ENCODE peak calls at places on chromosomes 11 and 22, in nine cellular contexts. L, A, J, I, M, E, X, R and V are unnamed samples.

GRCh38 chr11:69326622-69327219 is 32.8 kb downstream of the MYEOV start:
- DNase-seq in L (peak; percentile 8), A (no peak), J (no peak), I (no peak), M (no peak), E (no peak), X (no peak), R (no peak), V (peak; percentile 52)

GRCh38 chr11:58394195-58394594 is 12.5 kb downstream of the OR5B3 start:
- DNase-seq in L (no peak), A (no peak), J (peak; percentile 73), I (no peak), M (no peak), E (peak; percentile 53), X (peak; percentile 63), R (no peak), V (no peak)

GRCh38 chr11:129911298-129911697 is 15.9 kb upstream of the NFRKB start:
- DNase-seq in L (no peak), A (no peak), J (no peak), I (no peak), M (no peak), E (no peak), X (no peak), R (no peak), V (no peak)

GRCh38 chr22:49141761-49142160 is 685.9 kb downstream of the BRD1 start:
- DNase-seq in L (no peak), A (no peak), J (no peak), I (no peak), M (no peak), E (no peak), X (no peak), R (no peak), V (no peak)

GRCh38 chr11:74025467-74026166 is 16.7 kb upstream of the UCP3 start:
- DNase-seq in L (no peak), A (no peak), J (peak; percentile 64), I (no peak), M (no peak), E (no peak), X (peak; percentile 36), R (no peak), V (no peak)

GRCh38 chr22:17481424-17481823 is 81.9 kb upstream of the SLC25A18 start:
- DNase-seq in L (no peak), A (no peak), J (no peak), I (no peak), M (no peak), E (no peak), X (no peak), R (no peak), V (no peak)

GRCh38 chr11:106961518-106961917 is 56.8 kb downstream of the GUCY1A2 start:
- DNase-seq in L (no peak), A (no peak), J (peak; percentile 7), I (no peak), M (no peak), E (peak; percentile 47), X (peak; percentile 34), R (no peak), V (no peak)

GRCh38 chr11:103110406-103110805 is 1.2 kb downstream of the DYNC2H1 start:
- DNase-seq in L (no peak), A (no peak), J (peak; percentile 17), I (no peak), M (no peak), E (no peak), X (peak; percentile 33), R (no peak), V (no peak)

GRCh38 chr11:17553249-17553546 is 6.1 kb downstream of the OTOG start:
- DNase-seq in L (no peak), A (no peak), J (no peak), I (no peak), M (no peak), E (no peak), X (no peak), R (peak; percentile 17), V (no peak)

GRCh38 chr11:2296913-2297622 is 4.7 kb downstream of the C11orf21 start:
- DNase-seq in L (peak; percentile 13), A (no peak), J (no peak), I (no peak), M (no peak), E (no peak), X (no peak), R (peak; percentile 44), V (no peak)

GRCh38 chr11:2290351-2290841 is 11.3 kb downstream of the C11orf21 start:
- DNase-seq in L (no peak), A (no peak), J (no peak), I (no peak), M (no peak), E (no peak), X (no peak), R (peak; percentile 44), V (no peak)

GRCh38 chr11:2294340-2295290 is 7.1 kb downstream of the C11orf21 start:
- DNase-seq in L (peak; percentile 20), A (no peak), J (no peak), I (no peak), M (no peak), E (no peak), X (no peak), R (peak; percentile 46), V (peak; percentile 59)

GRCh38 chr11:2295971-2296912 is 5.5 kb downstream of the C11orf21 start:
- DNase-seq in L (peak; percentile 17), A (no peak), J (no peak), I (no peak), M (no peak), E (no peak), X (no peak), R (peak; percentile 46), V (no peak)

GRCh38 chr11:2293396-2294339 is 8.1 kb downstream of the C11orf21 start:
- DNase-seq in L (peak; percentile 20), A (no peak), J (no peak), I (no peak), M (no peak), E (no peak), X (no peak), R (peak; percentile 34), V (no peak)
- TF ChIP-seq CTCF in L (no peak), A (no peak), J (no peak), I (no peak), M (no peak), E (no peak), X (no peak), R (no peak), V (no peak)

DNA sequence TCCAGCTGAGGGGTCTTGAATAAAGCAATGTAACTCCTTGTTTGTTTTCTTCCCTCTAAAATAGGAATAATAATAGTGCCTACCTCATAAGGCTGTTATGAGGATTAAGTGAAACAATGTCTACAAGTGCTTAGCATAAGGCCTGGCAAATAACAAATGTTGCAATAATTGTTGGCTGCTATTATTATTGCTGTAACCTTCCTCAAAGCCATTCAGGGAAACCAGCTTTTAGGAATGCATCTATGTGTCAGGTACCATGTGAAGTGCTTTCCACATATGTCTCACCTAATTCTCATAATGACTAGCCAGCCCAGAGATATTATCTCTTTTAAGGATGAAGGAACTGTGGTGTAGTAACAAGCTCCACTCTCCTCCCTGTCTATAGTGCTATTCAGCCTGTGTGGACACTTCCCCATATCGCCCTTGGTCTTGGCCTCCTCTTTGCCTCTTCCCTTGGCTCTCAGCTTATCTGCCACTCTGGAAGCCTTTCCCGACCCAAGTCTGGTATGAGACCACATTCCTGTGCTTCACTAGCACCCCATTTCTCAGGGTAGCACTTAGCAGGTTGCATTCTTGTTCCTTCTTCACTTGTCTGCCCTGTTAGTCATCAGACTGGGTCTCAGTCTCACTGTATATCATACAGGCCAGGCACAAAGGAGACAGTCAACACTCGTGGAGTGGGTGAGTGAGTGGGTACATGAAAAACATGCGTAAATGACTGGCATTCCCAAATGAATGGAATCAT is 23.8 kb downstream of the CSNK2A3 start:
- DNase-seq in L (no peak), A (no peak), J (no peak), I (peak; percentile 39), M (no peak), E (no peak), X (no peak), R (no peak), V (no peak)
- H3K27ac ChIP-seq in L (peak overlapping the region; percentile 49), A (no peak overlapping the region), J (no peak overlapping the region), I (no peak overlapping the region), M (no peak overlapping the region), E (no peak overlapping the region), X (no peak overlapping the region), R (no peak overlapping the region), V (no peak overlapping the region)

GRCh38 chr22:39653787-39654077 is 83.2 kb downstream of the CACNA1I start:
- DNase-seq in L (no peak), A (no peak), J (no peak), I (no peak), M (no peak), E (no peak), X (no peak), R (no peak), V (no peak)

GRCh38 chr22:39654527-39654926 is 84.0 kb downstream of the CACNA1I start:
- DNase-seq in L (no peak), A (no peak), J (no peak), I (no peak), M (no peak), E (no peak), X (no peak), R (no peak), V (no peak)

GRCh38 chr22:39656495-39657490 is 86.2 kb downstream of the CACNA1I start:
- DNase-seq in L (no peak), A (no peak), J (no peak), I (no peak), M (no peak), E (no peak), X (no peak), R (no peak), V (no peak)

GRCh38 chr22:39655736-39656285 is 85.3 kb downstream of the CACNA1I start:
- DNase-seq in L (no peak), A (no peak), J (no peak), I (no peak), M (no peak), E (no peak), X (no peak), R (no peak), V (no peak)

GRCh38 chr22:39654959-39655579 is 84.5 kb downstream of the CACNA1I start:
- DNase-seq in L (no peak), A (no peak), J (no peak), I (no peak), M (no peak), E (no peak), X (no peak), R (no peak), V (no peak)
- TF ChIP-seq CTCF in L (no peak), A (no peak), J (no peak), I (peak; percentile 22), M (no peak), E (peak; percentile 17), X (no peak), R (no peak), V (no peak)

DNA sequence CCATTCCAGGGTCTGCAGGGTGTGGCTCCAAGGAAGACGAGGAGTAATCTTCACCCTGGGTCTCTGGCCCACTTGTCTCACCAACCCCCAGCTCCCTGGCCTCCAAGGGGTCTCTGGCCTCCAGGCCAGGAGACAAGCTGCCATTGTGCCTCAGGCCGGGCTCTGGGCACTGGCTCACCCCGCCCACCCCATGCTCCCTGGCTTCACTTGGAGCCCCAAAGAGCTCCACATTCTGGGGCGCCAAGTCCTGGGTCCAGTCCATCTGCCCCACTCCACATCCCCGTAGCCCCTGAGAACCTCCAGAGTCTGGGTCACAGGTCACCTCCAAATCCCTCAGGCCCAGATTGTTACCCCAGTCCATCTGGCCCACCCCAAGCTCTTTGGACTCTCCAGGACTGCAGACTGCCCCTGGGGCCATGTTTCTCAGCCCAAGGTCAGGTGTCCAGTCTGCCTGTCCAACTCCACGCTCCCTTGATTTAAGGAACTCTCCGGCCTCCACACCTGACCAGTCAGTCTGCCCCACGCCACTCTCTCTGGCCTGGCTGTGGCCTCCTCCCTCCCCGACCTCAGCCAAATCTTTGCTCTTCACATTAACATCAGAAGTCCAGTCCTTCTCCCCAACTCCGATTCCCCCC is 16.2 kb downstream of the TNKS1BP1 start:
- DNase-seq in L (no peak), A (no peak), J (no peak), I (no peak), M (no peak), E (no peak), X (no peak), R (no peak), V (no peak)
- H3K27ac ChIP-seq in L (peak overlapping the region; percentile 7), A (peak overlapping the region; percentile 96), J (peak overlapping the region; percentile 50), I (no peak overlapping the region), M (no peak overlapping the region), E (no peak overlapping the region), X (peak overlapping the region; percentile 97), R (peak overlapping the region; percentile 86), V (no peak overlapping the region)